ENCODE peak calls at places on chromosome 16, in six cellular contexts. I is WTC11, Q is H1, N is GM12878, U is HepG2, T is K562. H is an unnamed sample.

GRCh38 chr16:51881731-51882130 is 665.2 kb downstream of the TOX3 start:
- DNase-seq in U (no peak), Q (no peak), T (no peak), I (no peak), N (no peak), H (no peak)

GRCh38 chr16:71442041-71442440 is at the start of gene TLE7:
- DNase-seq in U (no peak), N (no peak), T (no peak), I (no peak), Q (no peak), H (no peak)

GRCh38 chr16:87647431-87648185 is 45.3 kb downstream of the JPH3 start:
- DNase-seq in Q (no peak), T (no peak), I (no peak), U (no peak), N (no peak), H (no peak)

GRCh38 chr16:72013888-72014538 is 5.5 kb downstream of the DHODH start:
- DNase-seq in I (no peak), U (no peak), T (peak; percentile 79), Q (no peak), N (no peak), H (no peak)

GRCh38 chr16:5776876-5777275 is 679.3 kb upstream of the EEF2KMT start:
- DNase-seq in N (no peak), I (no peak), T (no peak), Q (no peak), U (no peak), H (no peak)

GRCh38 chr16:53111078-53111776 is 56.4 kb downstream of the CHD9 start:
- DNase-seq in I (no peak), T (no peak), U (no peak), N (no peak), Q (no peak), H (no peak)

GRCh38 chr16:66515543-66516171 is 34.3 kb downstream of the TK2 start:
- DNase-seq in I (peak; percentile 31), T (peak; percentile 37), U (no peak), N (no peak), Q (peak; percentile 60), H (peak; percentile 67)

GRCh38 chr16:68235882-68236803 is at the start of gene ESRP2:
- DNase-seq in U (peak; percentile 80), I (peak; percentile 80), N (no peak), Q (peak; percentile 89), T (no peak), H (peak; percentile 85)

GRCh38 chr16:502179-502943 is 25.2 kb upstream of the CAPN15 start:
- DNase-seq in T (no peak), Q (no peak), I (no peak), N (no peak), U (peak; percentile 86), H (no peak)

GRCh38 chr16:17062676-17063075 is 408.1 kb downstream of the XYLT1 start:
- DNase-seq in T (no peak), N (no peak), U (no peak), Q (no peak), I (no peak), H (no peak)

GRCh38 chr16:14527411-14528044 is 102.5 kb downstream of the PARN start:
- DNase-seq in T (no peak), Q (no peak), I (no peak), N (no peak), U (no peak), H (no peak)

GRCh38 chr16:13403326-13403725 is 501.9 kb downstream of the SHISA9 start:
- DNase-seq in U (no peak), N (no peak), Q (no peak), T (no peak), I (no peak), H (no peak)

DNA sequence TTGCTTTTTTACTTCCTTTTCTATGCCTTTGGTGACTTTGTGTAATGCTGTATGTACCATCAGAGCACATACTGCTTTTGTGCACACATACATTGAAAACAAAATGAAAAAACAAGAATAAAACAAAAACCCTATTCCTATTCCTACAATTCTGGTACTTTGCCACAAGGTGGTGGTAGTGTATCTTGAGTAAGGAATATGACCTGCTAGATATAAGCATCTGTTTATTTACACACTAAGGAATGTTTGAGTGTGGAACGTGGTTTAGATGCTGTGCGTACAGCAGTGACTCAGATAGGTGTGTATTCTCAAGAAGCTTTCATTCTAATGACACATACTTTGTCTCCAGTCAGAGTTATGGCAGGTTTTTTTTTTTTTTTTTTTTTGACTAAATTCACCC is 606.2 kb downstream of the WWOX start:
- DNase-seq in Q (no peak), N (peak; percentile 9), I (no peak), T (peak; percentile 34), U (peak; percentile 82), H (peak; percentile 62)
- TF ChIP-seq CREB1 in Q (no peak), N (no peak), I (no peak), T (no peak), U (peak; percentile 8), H (no peak)

DNA sequence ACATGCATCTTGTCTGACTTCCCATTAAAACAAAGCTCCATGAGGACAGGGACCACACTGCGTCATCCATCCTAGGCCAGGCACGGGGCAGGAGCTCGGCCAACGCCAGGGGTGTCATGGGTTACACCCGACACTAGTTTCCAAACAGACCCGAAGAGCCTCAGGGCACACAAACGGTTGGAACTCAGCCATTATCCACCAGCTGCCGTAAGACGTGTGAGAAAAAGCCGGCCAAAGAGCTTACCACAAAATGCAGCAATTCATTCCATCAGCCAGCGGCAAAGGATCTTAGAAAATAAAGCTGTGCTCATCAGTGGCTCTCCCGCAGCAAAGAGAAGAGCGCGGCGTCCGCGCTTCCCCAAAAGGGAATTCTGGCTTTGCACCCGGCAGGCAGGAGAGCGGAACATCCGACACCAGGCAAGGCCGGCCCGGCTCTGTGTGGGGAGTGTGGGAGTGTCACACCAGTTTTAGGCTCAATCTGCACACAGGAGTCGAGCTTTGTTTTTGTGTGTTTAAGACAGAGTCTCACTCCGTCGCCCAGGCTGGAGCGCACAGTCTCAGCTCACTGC is 1.7 kb downstream of the SLC38A8 start:
- DNase-seq in N (no peak), Q (no peak), U (no peak), T (no peak), I (no peak), H (no peak)
- TF ChIP-seq CREB1 in N (no peak), Q (no peak), U (no peak), T (no peak), I (no peak), H (no peak)

GRCh38 chr16:9092963-9093477 is 1.6 kb downstream of the HAPSTR1 start:
- DNase-seq in Q (peak; percentile 51), I (peak; percentile 42), N (no peak), U (no peak), T (peak; percentile 30), H (peak; percentile 62)
- TF ChIP-seq CREB1 in Q (no peak), I (no peak), N (no peak), U (no peak), T (no peak), H (no peak)

DNA sequence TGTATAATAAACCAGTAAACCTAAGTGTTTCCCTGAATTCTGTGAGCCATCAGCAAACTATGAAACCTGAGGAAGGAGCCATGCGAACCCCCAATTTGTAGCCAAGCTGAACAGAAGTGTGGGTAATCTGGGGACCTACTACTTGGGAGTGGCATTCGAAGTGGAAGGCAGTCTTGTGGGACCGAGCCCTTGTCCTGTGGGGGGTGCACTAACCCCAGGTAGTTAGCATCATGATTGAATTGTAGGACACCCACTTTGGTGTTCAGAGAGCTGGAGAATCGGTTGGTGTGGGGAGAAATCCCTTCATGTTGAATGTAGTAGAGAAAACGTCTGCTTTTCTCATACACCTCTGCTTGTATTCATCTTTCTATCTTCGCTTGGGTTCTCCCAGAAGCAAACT is 79.7 kb upstream of the CPHXL start:
- DNase-seq in U (no peak), I (no peak), N (no peak), T (no peak), Q (no peak), H (peak; percentile 36)
- TF ChIP-seq CREB1 in U (no peak), I (no peak), N (no peak), T (no peak), Q (no peak), H (no peak)

GRCh38 chr16:50252082-50252611 is 14.2 kb upstream of the ADCY7 start:
- DNase-seq in Q (no peak), I (no peak), U (no peak), T (no peak), N (no peak), H (no peak)
- TF ChIP-seq CREB1 in Q (no peak), I (no peak), U (no peak), T (no peak), N (no peak), H (no peak)

H was measured in GM23338.